ENCODE peak calls at places on chromosomes 1 and 21, in eight cellular contexts. S is left ventricle myocardium superior; T is T-helper 1 cell; I is amniotic stem cell; V is heart right ventricle; H is HFFc6; X is effector CD4-positive, alpha-beta T cell; O is brain microvascular endothelial cell. P is an unnamed sample.

GRCh38 chr1:18114726-18115410 is 7.3 kb downstream of the IGSF21 start:
- DNase-seq in I (no peak), V (no peak), T (no peak), X (no peak), H (no peak), O (no peak), S (no peak), P (no peak)

GRCh38 chr21:41045534-41046268 is 122.3 kb upstream of the BACE2 start:
- DNase-seq in I (no peak), S (peak), T (no peak), X (no peak), O (no peak), H (no peak), V (no peak), P (no peak)

GRCh38 chr1:58909162-58909560 is 125.3 kb upstream of the JUN start:
- DNase-seq in O (no peak), H (peak), T (no peak), X (no peak), V (no peak), I (peak), S (no peak), P (no peak)

GRCh38 chr1:179637211-179637860 is 45.7 kb downstream of the TDRD5 start:
- DNase-seq in H (no peak), V (no peak), I (no peak), O (no peak), T (no peak), X (no peak), S (no peak), P (no peak)

GRCh38 chr1:205458777-205459566 is 3.1 kb upstream of the BLACAT1 start:
- DNase-seq in O (peak), T (no peak), S (no peak), I (no peak), V (no peak), H (peak), X (no peak), P (peak)

GRCh38 chr1:27086026-27086425 is 68.9 kb downstream of the SLC9A1 start:
- DNase-seq in O (no peak), I (no peak), V (no peak), X (no peak), S (no peak), H (no peak), T (no peak), P (no peak)

GRCh38 chr1:153402226-153402625 is 11.4 kb upstream of the S100A8 start:
- DNase-seq in T (no peak), S (no peak), H (no peak), O (no peak), V (no peak), I (no peak), X (no peak), P (no peak)

GRCh38 chr1:206696812-206697585 is 12.3 kb downstream of the MAPKAPK2 start:
- DNase-seq in V (no peak), I (no peak), O (no peak), H (no peak), S (no peak), T (no peak), X (no peak), P (no peak)

GRCh38 chr1:24714859-24715520 is 30.3 kb upstream of the CLIC4 start:
- DNase-seq in T (no peak), I (no peak), X (no peak), O (no peak), V (no peak), S (no peak), H (peak), P (peak)

GRCh38 chr1:23100074-23100748 is 68.4 kb downstream of the LUZP1 start:
- DNase-seq in O (peak), I (no peak), X (peak), T (no peak), H (peak), S (no peak), V (no peak), P (peak)

GRCh38 chr21:44439211-44439600 is 16.1 kb upstream of the LRRC3 start:
- DNase-seq in O (no peak), T (no peak), X (no peak), S (no peak), V (no peak), H (no peak), I (no peak), P (no peak)

GRCh38 chr1:3924871-3925655 is 25.0 kb upstream of the C1orf174 start:
- DNase-seq in T (no peak), X (no peak), O (no peak), I (no peak), S (no peak), H (no peak), V (no peak), P (no peak)

GRCh38 chr1:75520862-75521261 is 90.1 kb downstream of the SLC44A5 start:
- DNase-seq in O (no peak), H (no peak), V (no peak), T (no peak), I (no peak), S (no peak), X (no peak), P (no peak)

P was measured in adrenal gland.